ENCODE peak calls at places on chromosomes 16 and 17, in four cellular contexts. A, U, I and R are unnamed samples.

GRCh38 chr16:81686391-81687182 is 92.5 kb upstream of the PLCG2 start:
- DNase-seq in U (no peak), I (no peak), A (no peak), R (no peak)

GRCh38 chr17:17792551-17793377 is 44.0 kb downstream of the SREBF1 start:
- DNase-seq in U (peak), I (no peak), A (no peak), R (peak)

GRCh38 chr16:75929056-75929455 is 202.8 kb upstream of the CPHXL start:
- DNase-seq in A (no peak), U (no peak), I (no peak), R (no peak)

GRCh38 chr16:89156740-89157645 is 14.6 kb upstream of the CDH15 start:
- DNase-seq in U (no peak), I (no peak), A (no peak), R (no peak)

GRCh38 chr17:81479175-81479574 is 33.4 kb downstream of the ACTG1 start:
- DNase-seq in A (no peak), U (no peak), I (no peak), R (no peak)

GRCh38 chr17:81934850-81935708 is 2.0 kb downstream of the PYCR1 start:
- DNase-seq in U (no peak), I (no peak), A (no peak), R (no peak)

GRCh38 chr17:76671123-76671911 is 27.8 kb upstream of the ST6GALNAC1 start:
- DNase-seq in U (peak), A (peak), I (peak), R (peak)

GRCh38 chr16:30570621-30571443 is 682 bp downstream of the ZNF688 start:
- DNase-seq in A (peak), U (no peak), I (no peak), R (peak)

GRCh38 chr17:48624544-48625501 is 1.3 kb downstream of the HOXB9 start:
- DNase-seq in A (no peak), U (no peak), I (peak), R (no peak)

GRCh38 chr16:80932725-80933124 is 74.0 kb downstream of the CMC2 start:
- DNase-seq in I (peak), U (no peak), A (no peak), R (no peak)

GRCh38 chr16:84356176-84356575 is 12.2 kb upstream of the ATP2C2 start:
- DNase-seq in I (no peak), A (peak), U (no peak), R (no peak)

GRCh38 chr17:73317554-73318426 is 6.0 kb upstream of the CDC42EP4 start:
- DNase-seq in I (no peak), A (no peak), U (no peak), R (no peak)

GRCh38 chr16:15484662-15485061 is 50.3 kb downstream of the BMERB1 start:
- DNase-seq in A (no peak), U (no peak), I (no peak), R (no peak)

GRCh38 chr17:4597975-4598374 is 13.6 kb downstream of the SMTNL2 start:
- DNase-seq in I (no peak), A (no peak), U (no peak), R (no peak)

GRCh38 chr17:74089869-74090464 is 113.5 kb upstream of the RPL38 start:
- DNase-seq in A (no peak), I (peak), U (no peak), R (no peak)

GRCh38 chr16:12515771-12516170 is 287.9 kb downstream of the CPPED1 start:
- DNase-seq in U (no peak), A (no peak), I (no peak), R (no peak)

GRCh38 chr16:50381679-50382440 is 13.1 kb upstream of the BRD7 start:
- DNase-seq in A (no peak), I (peak), U (no peak), R (no peak)

GRCh38 chr17:7340179-7340578 is 3.9 kb downstream of the ACAP1 start:
- DNase-seq in A (no peak), U (no peak), I (no peak), R (no peak)

GRCh38 chr16:30092373-30093010 is 768 bp upstream of the TBX6 start:
- DNase-seq in U (no peak), A (no peak), I (peak), R (peak)

GRCh38 chr17:82536220-82537201 is 17.0 kb downstream of the FOXK2 start:
- DNase-seq in I (no peak), A (no peak), U (no peak), R (peak)

GRCh38 chr16:29899516-29900101 is at the start of gene SEZ6L2:
- DNase-seq in A (no peak), U (peak), I (peak), R (peak)

GRCh38 chr17:17675925-17676534 is 5.2 kb upstream of the RAI1 start:
- DNase-seq in A (no peak), I (peak), U (no peak), R (no peak)

GRCh38 chr17:68095205-68095811 is 59.8 kb downstream of the KPNA2 start:
- DNase-seq in I (no peak), A (no peak), U (no peak), R (no peak)